ENCODE peak calls at places on chromosomes 5 and 9, in eight cellular contexts. A, D, X, O, Q, I, H and R are unnamed samples.

GRCh38 chr5:169024426-169024825 is 276.5 kb downstream of the SLIT3 start:
- DNase-seq in O (no peak), Q (no peak), H (no peak), X (no peak), D (no peak), A (no peak), I (peak), R (no peak)

GRCh38 chr9:22124263-22125011 is 115.3 kb upstream of the CDKN2B start:
- DNase-seq in A (no peak), X (no peak), O (peak), D (no peak), I (no peak), H (no peak), Q (no peak), R (no peak)

GRCh38 chr5:120146787-120147186 is 317.3 kb upstream of the PRR16 start:
- DNase-seq in X (no peak), O (peak), Q (no peak), A (peak), I (no peak), H (no peak), D (no peak), R (no peak)

GRCh38 chr5:173391031-173391430 is 62.8 kb upstream of the STC2 start:
- DNase-seq in I (no peak), D (no peak), O (no peak), X (no peak), A (no peak), Q (no peak), H (no peak), R (no peak)

GRCh38 chr5:37212096-37212495 is 37.1 kb downstream of the CPLANE1 start:
- DNase-seq in O (no peak), A (no peak), X (no peak), D (no peak), H (no peak), Q (no peak), I (no peak), R (no peak)

GRCh38 chr5:78648359-78649219 is at the start of gene LHFPL2:
- DNase-seq in I (peak), D (peak), O (peak), Q (peak), X (no peak), H (peak), A (peak), R (peak)

GRCh38 chr9:121725008-121725795 is 73.8 kb downstream of the DAB2IP start:
- DNase-seq in H (no peak), O (peak), I (peak), D (peak), A (peak), Q (no peak), X (no peak), R (no peak)

GRCh38 chr9:130039504-130040147 is 3.4 kb downstream of the FNBP1 start:
- DNase-seq in Q (no peak), A (no peak), X (no peak), D (no peak), I (peak), O (peak), H (no peak), R (no peak)

GRCh38 chr5:96214442-96215197 is 218.4 kb downstream of the PCSK1 start:
- DNase-seq in H (peak), O (peak), A (no peak), I (no peak), D (no peak), Q (no peak), X (no peak), R (no peak)

GRCh38 chr5:28576022-28576421 is 1537.6 kb upstream of the CDH9 start:
- DNase-seq in D (no peak), O (no peak), I (no peak), H (peak), X (peak), A (peak), Q (no peak), R (no peak)

GRCh38 chr5:131328536-131329186 is 64.8 kb downstream of the CDC42SE2 start:
- DNase-seq in X (no peak), H (no peak), D (no peak), Q (no peak), I (no peak), A (peak), O (peak), R (no peak)

GRCh38 chr9:36125062-36125855 is 11.3 kb upstream of the GLIPR2 start:
- DNase-seq in H (no peak), Q (no peak), D (no peak), O (no peak), X (no peak), I (no peak), A (no peak), R (no peak)

GRCh38 chr9:113955076-113955752 is 79.1 kb downstream of the ZNF618 start:
- DNase-seq in X (no peak), H (peak), Q (no peak), O (peak), I (peak), D (no peak), A (peak), R (no peak)

GRCh38 chr9:133832836-133833235 is 94.7 kb upstream of the SARDH start:
- DNase-seq in X (no peak), Q (no peak), I (no peak), A (no peak), D (no peak), O (no peak), H (no peak), R (no peak)

GRCh38 chr5:31996909-31997308 is 177.2 kb downstream of the GOLPH3 start:
- DNase-seq in O (no peak), I (no peak), D (no peak), H (no peak), Q (no peak), X (no peak), A (no peak), R (no peak)